ENCODE peak calls at places on chromosome 12, in nine cellular contexts. F, N, C, Q, Z, E, U, O and Y are unnamed samples.

GRCh38 chr12:121724930-121725329 is 12.4 kb downstream of the TMEM120B start:
- DNase-seq in F (no peak), N (no peak), O (no peak), Q (no peak), U (peak), Z (no peak), C (no peak), E (no peak), Y (no peak)

GRCh38 chr12:14741153-14741552 is 44.8 kb upstream of the GUCY2C start:
- DNase-seq in Q (no peak), N (no peak), E (no peak), C (no peak), Z (no peak), O (no peak), U (no peak), F (no peak), Y (no peak)

GRCh38 chr12:54581412-54581811 is 7.0 kb downstream of the PPP1R1A start:
- DNase-seq in Z (no peak), U (no peak), Q (no peak), C (no peak), O (no peak), E (no peak), F (no peak), N (no peak), Y (no peak)

GRCh38 chr12:30847259-30847658 is 79.3 kb upstream of the TSPAN11 start:
- DNase-seq in Q (peak), Z (peak), U (peak), C (peak), O (no peak), E (peak), F (no peak), N (no peak), Y (no peak)

GRCh38 chr12:74043343-74043742 is 494.3 kb upstream of the ATXN7L3B start:
- DNase-seq in Q (no peak), Z (no peak), F (no peak), O (no peak), E (peak), N (no peak), U (peak), C (no peak), Y (no peak)

GRCh38 chr12:15037091-15037723 is 64.4 kb downstream of the PDE6H start:
- DNase-seq in Q (no peak), U (no peak), N (no peak), Z (no peak), F (peak), E (no peak), C (no peak), O (no peak), Y (no peak)

GRCh38 chr12:75585309-75585708 is 73.9 kb upstream of the KRR1 start:
- DNase-seq in N (no peak), C (no peak), Z (no peak), F (no peak), O (no peak), E (peak), U (peak), Q (no peak), Y (no peak)

GRCh38 chr12:131130311-131130911 is 176.7 kb downstream of the ADGRD1 start:
- DNase-seq in E (no peak), C (no peak), Q (no peak), Z (no peak), F (peak), N (no peak), O (no peak), U (no peak), Y (peak)

GRCh38 chr12:58860788-58861240 is 59.5 kb downstream of the LRIG3 start:
- DNase-seq in F (no peak), E (no peak), U (no peak), Z (no peak), N (no peak), Q (no peak), O (no peak), C (peak), Y (no peak)

GRCh38 chr12:109804820-109805761 is 28.1 kb downstream of the TRPV4 start:
- DNase-seq in U (peak), Q (peak), N (peak), E (peak), C (peak), O (peak), F (no peak), Z (peak), Y (peak)

GRCh38 chr12:1047898-1048660 is 57.1 kb downstream of the ERC1 start:
- DNase-seq in N (no peak), C (peak), Q (no peak), O (no peak), U (peak), E (no peak), Z (no peak), F (no peak), Y (no peak)

GRCh38 chr12:108635997-108636808 is 2.5 kb upstream of the SELPLG start:
- DNase-seq in O (no peak), E (no peak), Q (no peak), U (no peak), F (no peak), N (no peak), C (no peak), Z (no peak), Y (no peak)

GRCh38 chr12:64461634-64462414 is 9.9 kb downstream of the TBK1 start:
- DNase-seq in N (no peak), E (peak), Z (no peak), O (no peak), U (peak), F (no peak), C (no peak), Q (peak), Y (no peak)

GRCh38 chr12:132489078-132489601 is 811 bp upstream of the FBRSL1 start:
- DNase-seq in F (peak), O (peak), N (no peak), E (no peak), Q (peak), C (no peak), U (no peak), Z (peak), Y (no peak)

GRCh38 chr12:54439521-54440255 is 20.6 kb upstream of the ITGA5 start:
- DNase-seq in N (no peak), E (peak), C (peak), O (no peak), Q (no peak), F (no peak), U (peak), Z (no peak), Y (no peak)

GRCh38 chr12:49540229-49541139 is 1.7 kb downstream of the KCNH3 start:
- DNase-seq in C (peak), N (peak), E (no peak), U (no peak), F (no peak), Z (no peak), O (no peak), Q (no peak), Y (no peak)

GRCh38 chr12:6748761-6749160 is 4.2 kb downstream of the MLF2 start:
- DNase-seq in U (no peak), E (no peak), O (no peak), N (no peak), C (no peak), F (peak), Q (no peak), Z (no peak), Y (no peak)

GRCh38 chr12:28190321-28191017 is at the start of gene CCDC91:
- DNase-seq in E (peak), O (peak), C (peak), N (peak), Z (peak), U (peak), Q (peak), F (peak), Y (peak)
- TF ChIP-seq CTCF in E (no peak), O (no peak), C (no peak), N (peak), Z (no peak), U (no peak), Q (no peak), F (peak), Y (no peak)

DNA sequence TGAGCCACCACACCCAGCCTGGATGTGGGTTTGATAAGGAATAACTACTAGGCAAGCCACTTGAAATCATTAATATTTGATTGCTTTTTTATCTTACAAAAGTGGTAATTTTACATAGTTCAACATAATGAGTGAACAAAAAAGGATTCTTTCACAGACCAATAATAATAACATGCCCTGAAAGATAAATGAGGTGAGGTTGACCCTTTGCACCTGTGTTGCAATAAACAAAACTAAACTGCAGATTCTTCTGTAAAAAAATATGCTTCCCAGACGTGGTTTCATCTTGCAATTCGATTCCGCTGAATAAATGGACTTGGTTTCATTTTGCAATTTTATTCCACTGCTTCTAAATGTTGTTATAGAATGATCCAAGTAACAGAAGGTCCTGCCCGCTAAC is 1514.9 kb upstream of the TMEM132C start:
- DNase-seq in Q (no peak), F (no peak), C (no peak), U (peak), O (no peak), E (peak), N (no peak), Z (no peak), Y (no peak)
- TF ChIP-seq CTCF in Q (no peak), F (no peak), C (no peak), U (no peak), O (no peak), E (no peak), N (no peak), Z (no peak), Y (no peak)

DNA sequence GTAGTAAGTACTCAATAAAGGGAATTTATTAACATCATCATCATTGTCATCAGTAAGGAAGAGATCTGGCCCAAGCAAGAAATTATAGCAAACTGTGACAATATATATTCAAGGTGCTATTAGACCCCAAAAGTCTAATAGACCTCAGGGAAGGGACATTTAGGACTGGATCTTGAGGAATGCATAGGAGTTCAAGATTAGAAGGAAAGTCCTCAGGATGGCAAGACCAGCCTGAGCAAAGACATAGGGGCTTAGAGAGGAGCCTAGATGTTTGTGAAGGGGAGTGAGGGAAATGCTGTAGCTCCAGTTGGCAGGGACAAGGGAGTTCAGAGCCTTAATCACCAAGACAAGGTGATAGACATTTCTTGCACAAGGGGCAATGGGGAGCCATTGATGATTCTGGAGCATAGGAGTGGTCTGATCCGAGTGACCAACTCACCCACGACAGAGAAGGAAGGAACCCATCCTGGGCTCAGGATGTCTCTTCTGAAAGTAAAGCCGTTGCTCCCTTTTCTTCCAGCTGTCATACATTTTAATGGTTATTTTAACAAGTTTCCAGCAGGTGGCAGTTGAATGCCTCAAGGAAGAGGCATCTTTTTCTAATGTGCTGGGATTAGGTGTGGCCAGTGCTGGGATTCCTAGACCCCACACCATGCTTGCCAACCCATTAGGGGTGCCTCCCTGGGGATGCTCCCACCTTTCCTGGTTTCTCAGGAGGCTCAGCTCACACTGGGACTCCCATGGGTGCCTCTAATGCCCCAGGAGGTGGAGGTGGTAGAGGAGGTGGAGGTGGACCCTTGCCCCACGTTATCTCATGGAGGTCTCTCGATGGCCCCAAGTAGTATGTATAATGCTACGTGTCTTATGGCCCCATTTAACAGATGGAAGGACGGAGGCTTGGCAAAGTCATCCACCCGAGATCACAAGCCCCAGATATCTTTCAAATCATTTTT is 37.8 kb downstream of the PHETA1 start:
- DNase-seq in O (no peak), Q (no peak), C (peak), Z (peak), E (peak), N (no peak), U (peak), F (no peak), Y (no peak)
- TF ChIP-seq CTCF in O (peak), Q (peak), C (peak), Z (no peak), E (peak), N (peak), U (peak), F (peak), Y (peak)

GRCh38 chr12:124884587-124885438 is 21.1 kb upstream of the SCARB1 start:
- DNase-seq in F (no peak), C (peak), O (no peak), U (no peak), Q (peak), E (no peak), Z (peak), N (no peak), Y (no peak)
- TF ChIP-seq CTCF in F (no peak), C (peak), O (no peak), U (no peak), Q (no peak), E (no peak), Z (no peak), N (no peak), Y (no peak)

GRCh38 chr12:10143205-10143604 is 13.2 kb upstream of the CLEC7A start:
- DNase-seq in E (no peak), N (no peak), F (no peak), O (no peak), U (no peak), C (no peak), Z (no peak), Q (no peak), Y (no peak)

GRCh38 chr12:10153271-10154144 is 18.4 kb downstream of the OLR1 start:
- DNase-seq in O (peak), F (peak), E (peak), Z (peak), C (peak), Q (peak), U (peak), N (peak), Y (peak)

GRCh38 chr12:10151621-10152020 is 20.3 kb downstream of the OLR1 start:
- DNase-seq in N (no peak), F (no peak), E (no peak), Q (no peak), C (no peak), Z (no peak), O (no peak), U (no peak), Y (no peak)

GRCh38 chr12:10147714-10148403 is 17.9 kb upstream of the CLEC7A start:
- DNase-seq in Q (no peak), U (no peak), O (no peak), Z (no peak), F (no peak), C (no peak), E (no peak), N (no peak), Y (no peak)
- TF ChIP-seq CTCF in Q (no peak), U (no peak), O (no peak), Z (no peak), F (no peak), C (no peak), E (no peak), N (no peak), Y (no peak)

GRCh38 chr12:92927055-92927435 is 2.0 kb downstream of the EEA1 start:
- DNase-seq in O (no peak), E (peak), Z (no peak), C (peak), F (no peak), Q (no peak), N (no peak), U (peak), Y (no peak)
- TF ChIP-seq CTCF in O (no peak), E (no peak), Z (no peak), C (peak), F (no peak), Q (no peak), N (no peak), U (no peak), Y (no peak)

GRCh38 chr12:2679816-2680675 is 114.7 kb upstream of the FKBP4 start:
- DNase-seq in C (peak), O (no peak), F (peak), E (no peak), N (no peak), U (no peak), Q (no peak), Z (no peak), Y (no peak)

GRCh38 chr12:2681426-2682205 is 113.2 kb upstream of the FKBP4 start:
- DNase-seq in Q (no peak), Z (no peak), C (peak), F (peak), O (no peak), E (no peak), U (no peak), N (no peak), Y (no peak)

GRCh38 chr12:2683283-2684025 is 111.3 kb upstream of the FKBP4 start:
- DNase-seq in C (no peak), F (peak), E (no peak), Z (peak), N (no peak), U (no peak), Q (no peak), O (no peak), Y (no peak)

GRCh38 chr12:2680676-2681039 is 114.1 kb upstream of the FKBP4 start:
- DNase-seq in Z (no peak), Q (no peak), F (no peak), U (no peak), E (no peak), O (no peak), C (no peak), N (no peak), Y (no peak)

GRCh38 chr12:2682301-2683282 is 112.2 kb upstream of the FKBP4 start:
- DNase-seq in C (peak), Q (peak), Z (peak), N (no peak), O (peak), U (peak), E (peak), F (no peak), Y (no peak)
- TF ChIP-seq CTCF in C (peak), Q (peak), Z (peak), N (no peak), O (peak), U (peak), E (peak), F (peak), Y (no peak)

DNA sequence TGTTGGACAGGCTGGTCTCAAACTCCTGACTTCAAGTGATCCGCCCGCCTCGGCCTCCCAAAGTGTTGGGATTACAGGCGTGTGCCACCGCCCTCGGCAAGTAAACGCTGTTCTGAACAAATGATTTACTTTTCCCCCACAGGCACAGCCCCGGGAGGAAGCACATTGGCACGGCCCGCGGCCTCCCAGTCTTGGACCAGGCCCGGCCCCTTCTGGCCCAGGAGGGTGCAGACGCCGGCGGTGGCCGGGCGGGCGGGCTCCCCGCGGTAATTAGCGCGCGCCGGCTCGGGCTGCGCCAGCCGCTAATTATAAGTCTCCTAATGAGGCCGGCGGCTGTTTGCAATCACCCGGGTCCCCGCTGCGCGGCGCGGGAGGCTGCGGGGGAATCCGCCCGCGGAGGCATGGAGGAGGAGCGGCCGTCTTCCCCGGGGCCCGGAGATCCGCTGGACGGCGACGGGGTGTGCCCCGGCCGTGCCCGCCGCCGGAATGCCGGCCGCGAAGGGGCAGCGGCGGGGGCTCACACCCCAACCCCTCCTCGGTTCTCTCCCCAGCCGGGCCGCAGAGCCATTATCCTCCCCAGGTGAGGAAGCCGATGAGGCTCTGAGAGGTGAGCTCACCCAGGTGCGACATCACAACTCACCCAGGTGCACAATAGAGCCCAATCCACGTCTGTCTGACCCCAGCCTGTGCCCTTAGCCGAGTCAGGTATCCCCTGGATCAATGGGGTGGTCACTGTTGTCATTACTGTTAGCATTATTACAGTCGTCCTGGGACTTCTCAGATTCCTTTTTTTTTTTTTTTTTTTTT is 3.3 kb upstream of the POP5 start:
- DNase-seq in E (no peak), Z (peak), C (peak), N (peak), U (no peak), F (peak), Q (peak), O (peak), Y (peak)
- TF ChIP-seq CTCF in E (peak), Z (no peak), C (peak), N (peak), U (peak), F (peak), Q (peak), O (peak), Y (peak)